ENCODE peak calls at places on chromosome 21, in nine cellular contexts. One of them, this sample, is unnamed.

GRCh38 chr21:27269646-27270045 is 302.8 kb upstream of the ADAMTS5 start:
- DNase-seq in neuronal stem cell: no peak
- DNase-seq in left ventricle myocardium inferior: no peak
- DNase-seq in CD8-positive, alpha-beta T cell: no peak
- DNase-seq in ovary: no peak
- DNase-seq in upper lobe of left lung: no peak
- DNase-seq in mesendoderm: peak
- DNase-seq in thyroid gland: no peak
- DNase-seq in substantia nigra: no peak
- DNase-seq in this sample: peak

GRCh38 chr21:34807146-34807880 is 138.5 kb downstream of the CLIC6 start:
- DNase-seq in substantia nigra: no peak
- DNase-seq in left ventricle myocardium inferior: no peak
- DNase-seq in CD8-positive, alpha-beta T cell: peak
- DNase-seq in ovary: no peak
- DNase-seq in mesendoderm: peak
- DNase-seq in thyroid gland: no peak
- DNase-seq in upper lobe of left lung: no peak
- DNase-seq in neuronal stem cell: no peak
- DNase-seq in this sample: peak

GRCh38 chr21:29125199-29125598 is 5.2 kb upstream of the MAP3K7CL start:
- DNase-seq in CD8-positive, alpha-beta T cell: no peak
- DNase-seq in ovary: no peak
- DNase-seq in substantia nigra: no peak
- DNase-seq in left ventricle myocardium inferior: no peak
- DNase-seq in upper lobe of left lung: no peak
- DNase-seq in mesendoderm: no peak
- DNase-seq in neuronal stem cell: no peak
- DNase-seq in thyroid gland: no peak
- DNase-seq in this sample: no peak

GRCh38 chr21:30329203-30329868 is 8.2 kb downstream of the KRTAP27-1 start:
- DNase-seq in substantia nigra: no peak
- DNase-seq in upper lobe of left lung: no peak
- DNase-seq in neuronal stem cell: no peak
- DNase-seq in thyroid gland: no peak
- DNase-seq in mesendoderm: no peak
- DNase-seq in left ventricle myocardium inferior: no peak
- DNase-seq in CD8-positive, alpha-beta T cell: no peak
- DNase-seq in ovary: no peak
- DNase-seq in this sample: no peak

GRCh38 chr21:15275615-15276228 is 210.9 kb upstream of the NRIP1 start:
- DNase-seq in CD8-positive, alpha-beta T cell: no peak
- DNase-seq in neuronal stem cell: no peak
- DNase-seq in thyroid gland: no peak
- DNase-seq in ovary: no peak
- DNase-seq in upper lobe of left lung: no peak
- DNase-seq in left ventricle myocardium inferior: no peak
- DNase-seq in substantia nigra: no peak
- DNase-seq in mesendoderm: no peak
- DNase-seq in this sample: no peak

GRCh38 chr21:32519945-32520884 is 65.1 kb downstream of the TCP10L start:
- DNase-seq in substantia nigra: no peak
- DNase-seq in thyroid gland: no peak
- DNase-seq in ovary: no peak
- DNase-seq in CD8-positive, alpha-beta T cell: no peak
- DNase-seq in upper lobe of left lung: no peak
- DNase-seq in neuronal stem cell: no peak
- DNase-seq in mesendoderm: no peak
- DNase-seq in left ventricle myocardium inferior: no peak
- DNase-seq in this sample: no peak

GRCh38 chr21:33898546-33898945 is 17.1 kb downstream of the ATP5PO start:
- DNase-seq in upper lobe of left lung: no peak
- DNase-seq in mesendoderm: no peak
- DNase-seq in left ventricle myocardium inferior: no peak
- DNase-seq in thyroid gland: no peak
- DNase-seq in ovary: no peak
- DNase-seq in substantia nigra: no peak
- DNase-seq in neuronal stem cell: no peak
- DNase-seq in CD8-positive, alpha-beta T cell: no peak
- DNase-seq in this sample: no peak

GRCh38 chr21:23968008-23968407 is 1639.3 kb downstream of the MRPL39 start:
- DNase-seq in CD8-positive, alpha-beta T cell: no peak
- DNase-seq in mesendoderm: no peak
- DNase-seq in left ventricle myocardium inferior: no peak
- DNase-seq in thyroid gland: no peak
- DNase-seq in substantia nigra: no peak
- DNase-seq in ovary: no peak
- DNase-seq in upper lobe of left lung: no peak
- DNase-seq in neuronal stem cell: no peak
- DNase-seq in this sample: no peak

GRCh38 chr21:27475363-27475955 is 508.6 kb upstream of the ADAMTS5 start:
- DNase-seq in mesendoderm: peak
- DNase-seq in CD8-positive, alpha-beta T cell: no peak
- DNase-seq in thyroid gland: no peak
- DNase-seq in ovary: no peak
- DNase-seq in upper lobe of left lung: no peak
- DNase-seq in substantia nigra: no peak
- DNase-seq in left ventricle myocardium inferior: no peak
- DNase-seq in neuronal stem cell: no peak
- DNase-seq in this sample: no peak

GRCh38 chr21:15051652-15052554 is 12.9 kb downstream of the NRIP1 start:
- DNase-seq in left ventricle myocardium inferior: no peak
- DNase-seq in mesendoderm: peak
- DNase-seq in neuronal stem cell: no peak
- DNase-seq in ovary: no peak
- DNase-seq in thyroid gland: no peak
- DNase-seq in upper lobe of left lung: no peak
- DNase-seq in CD8-positive, alpha-beta T cell: no peak
- DNase-seq in substantia nigra: no peak
- DNase-seq in this sample: no peak

GRCh38 chr21:34558960-34559631 is 47.1 kb upstream of the KCNE1 start:
- DNase-seq in mesendoderm: no peak
- DNase-seq in left ventricle myocardium inferior: no peak
- DNase-seq in ovary: no peak
- DNase-seq in substantia nigra: no peak
- DNase-seq in upper lobe of left lung: no peak
- DNase-seq in CD8-positive, alpha-beta T cell: no peak
- DNase-seq in thyroid gland: no peak
- DNase-seq in neuronal stem cell: no peak
- DNase-seq in this sample: no peak

GRCh38 chr21:33028271-33028670 is 2.5 kb downstream of the OLIG2 start:
- DNase-seq in neuronal stem cell: no peak
- DNase-seq in CD8-positive, alpha-beta T cell: no peak
- DNase-seq in mesendoderm: no peak
- DNase-seq in thyroid gland: no peak
- DNase-seq in substantia nigra: no peak
- DNase-seq in upper lobe of left lung: peak
- DNase-seq in ovary: no peak
- DNase-seq in left ventricle myocardium inferior: no peak
- DNase-seq in this sample: no peak

GRCh38 chr21:38486221-38486620 is 12.1 kb downstream of the ERG start:
- DNase-seq in left ventricle myocardium inferior: no peak
- DNase-seq in thyroid gland: no peak
- DNase-seq in ovary: no peak
- DNase-seq in upper lobe of left lung: no peak
- DNase-seq in substantia nigra: no peak
- DNase-seq in mesendoderm: no peak
- DNase-seq in neuronal stem cell: no peak
- DNase-seq in CD8-positive, alpha-beta T cell: no peak
- DNase-seq in this sample: peak

GRCh38 chr21:33948096-33948950 is 32.7 kb upstream of the ATP5PO start:
- DNase-seq in substantia nigra: peak
- DNase-seq in CD8-positive, alpha-beta T cell: peak
- DNase-seq in thyroid gland: peak
- DNase-seq in mesendoderm: peak
- DNase-seq in upper lobe of left lung: no peak
- DNase-seq in left ventricle myocardium inferior: peak
- DNase-seq in ovary: peak
- DNase-seq in neuronal stem cell: peak
- DNase-seq in this sample: no peak

GRCh38 chr21:28943631-28944030 is 49.0 kb downstream of the LTN1 start:
- DNase-seq in mesendoderm: no peak
- DNase-seq in upper lobe of left lung: no peak
- DNase-seq in neuronal stem cell: no peak
- DNase-seq in ovary: no peak
- DNase-seq in substantia nigra: no peak
- DNase-seq in thyroid gland: no peak
- DNase-seq in left ventricle myocardium inferior: no peak
- DNase-seq in CD8-positive, alpha-beta T cell: no peak
- DNase-seq in this sample: no peak

GRCh38 chr21:29710498-29710897 is 229.3 kb downstream of the GRIK1 start:
- DNase-seq in left ventricle myocardium inferior: no peak
- DNase-seq in mesendoderm: no peak
- DNase-seq in thyroid gland: no peak
- DNase-seq in neuronal stem cell: no peak
- DNase-seq in CD8-positive, alpha-beta T cell: no peak
- DNase-seq in upper lobe of left lung: no peak
- DNase-seq in substantia nigra: no peak
- DNase-seq in ovary: no peak
- DNase-seq in this sample: no peak

GRCh38 chr21:41255190-41255589 is 61.4 kb upstream of the FAM3B start:
- DNase-seq in neuronal stem cell: no peak
- DNase-seq in ovary: no peak
- DNase-seq in mesendoderm: no peak
- DNase-seq in left ventricle myocardium inferior: no peak
- DNase-seq in thyroid gland: no peak
- DNase-seq in CD8-positive, alpha-beta T cell: no peak
- DNase-seq in upper lobe of left lung: no peak
- DNase-seq in substantia nigra: no peak
- DNase-seq in this sample: no peak

GRCh38 chr21:26124896-26125295 is 45.7 kb downstream of the APP start:
- DNase-seq in neuronal stem cell: no peak
- DNase-seq in mesendoderm: no peak
- DNase-seq in thyroid gland: no peak
- DNase-seq in substantia nigra: no peak
- DNase-seq in ovary: no peak
- DNase-seq in upper lobe of left lung: no peak
- DNase-seq in CD8-positive, alpha-beta T cell: no peak
- DNase-seq in left ventricle myocardium inferior: no peak
- DNase-seq in this sample: no peak
- H3K27ac ChIP-seq in neuronal stem cell: no peak
- H3K27ac ChIP-seq in mesendoderm: peak
- H3K27ac ChIP-seq in thyroid gland: peak
- H3K27ac ChIP-seq in substantia nigra: peak
- H3K27ac ChIP-seq in ovary: no peak
- H3K27ac ChIP-seq in upper lobe of left lung: peak
- H3K27ac ChIP-seq in CD8-positive, alpha-beta T cell: no peak
- H3K27ac ChIP-seq in left ventricle myocardium inferior: peak
- H3K27ac ChIP-seq in this sample: peak

GRCh38 chr21:44701541-44701940 is 4.6 kb downstream of the KRTAP10-12 start:
- DNase-seq in upper lobe of left lung: no peak
- DNase-seq in substantia nigra: no peak
- DNase-seq in neuronal stem cell: no peak
- DNase-seq in thyroid gland: no peak
- DNase-seq in mesendoderm: no peak
- DNase-seq in left ventricle myocardium inferior: no peak
- DNase-seq in ovary: no peak
- DNase-seq in CD8-positive, alpha-beta T cell: no peak
- DNase-seq in this sample: no peak
- H3K27ac ChIP-seq in upper lobe of left lung: no peak
- H3K27ac ChIP-seq in substantia nigra: no peak
- H3K27ac ChIP-seq in neuronal stem cell: no peak
- H3K27ac ChIP-seq in thyroid gland: no peak
- H3K27ac ChIP-seq in mesendoderm: no peak
- H3K27ac ChIP-seq in left ventricle myocardium inferior: no peak
- H3K27ac ChIP-seq in ovary: no peak
- H3K27ac ChIP-seq in CD8-positive, alpha-beta T cell: no peak
- H3K27ac ChIP-seq in this sample: no peak

GRCh38 chr21:44614961-44615391 is 3.1 kb downstream of the KRTAP10-8 start:
- DNase-seq in substantia nigra: no peak
- DNase-seq in left ventricle myocardium inferior: no peak
- DNase-seq in ovary: no peak
- DNase-seq in CD8-positive, alpha-beta T cell: no peak
- DNase-seq in thyroid gland: no peak
- DNase-seq in neuronal stem cell: no peak
- DNase-seq in mesendoderm: no peak
- DNase-seq in upper lobe of left lung: peak
- DNase-seq in this sample: no peak

GRCh38 chr21:44613386-44614155 is 1.7 kb downstream of the KRTAP10-8 start:
- DNase-seq in mesendoderm: no peak
- DNase-seq in left ventricle myocardium inferior: no peak
- DNase-seq in thyroid gland: no peak
- DNase-seq in upper lobe of left lung: peak
- DNase-seq in ovary: no peak
- DNase-seq in neuronal stem cell: no peak
- DNase-seq in CD8-positive, alpha-beta T cell: no peak
- DNase-seq in substantia nigra: no peak
- DNase-seq in this sample: no peak

GRCh38 chr21:44615466-44615865 is 3.6 kb downstream of the KRTAP10-8 start:
- DNase-seq in neuronal stem cell: no peak
- DNase-seq in upper lobe of left lung: no peak
- DNase-seq in mesendoderm: no peak
- DNase-seq in substantia nigra: no peak
- DNase-seq in thyroid gland: no peak
- DNase-seq in ovary: no peak
- DNase-seq in left ventricle myocardium inferior: no peak
- DNase-seq in CD8-positive, alpha-beta T cell: no peak
- DNase-seq in this sample: no peak

GRCh38 chr21:44612669-44613229 is 870 bp downstream of the KRTAP10-8 start:
- DNase-seq in left ventricle myocardium inferior: no peak
- DNase-seq in mesendoderm: no peak
- DNase-seq in CD8-positive, alpha-beta T cell: no peak
- DNase-seq in neuronal stem cell: no peak
- DNase-seq in substantia nigra: no peak
- DNase-seq in upper lobe of left lung: peak
- DNase-seq in thyroid gland: no peak
- DNase-seq in ovary: no peak
- DNase-seq in this sample: no peak

DNA sequence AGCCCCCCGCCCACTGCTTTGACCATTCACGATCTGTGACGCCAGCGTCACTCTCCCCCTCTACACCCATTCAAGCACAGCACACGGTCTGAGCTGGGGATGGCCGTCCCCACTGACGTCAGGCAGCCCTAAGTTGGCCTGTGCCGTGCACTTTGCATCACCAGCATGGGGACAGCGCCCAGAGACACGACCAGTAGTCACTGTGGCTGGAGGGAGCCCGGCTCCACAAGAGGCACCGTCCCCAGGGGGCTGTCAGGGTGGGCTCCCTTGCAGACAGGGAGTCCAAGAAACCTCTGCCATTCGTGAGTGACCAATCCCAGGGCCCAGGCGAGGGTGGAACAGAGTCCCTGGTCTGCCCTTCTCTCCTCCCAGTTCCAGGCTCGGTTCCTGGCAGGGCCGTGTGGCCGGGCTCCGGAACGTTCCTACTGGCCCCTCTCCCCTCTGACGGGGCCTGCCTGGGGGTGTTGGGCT is 2.3 kb downstream of the KRTAP10-8 start:
- DNase-seq in neuronal stem cell: no peak
- DNase-seq in ovary: no peak
- DNase-seq in mesendoderm: no peak
- DNase-seq in thyroid gland: no peak
- DNase-seq in left ventricle myocardium inferior: no peak
- DNase-seq in substantia nigra: no peak
- DNase-seq in CD8-positive, alpha-beta T cell: no peak
- DNase-seq in upper lobe of left lung: peak
- DNase-seq in this sample: no peak
- H3K27ac ChIP-seq in neuronal stem cell: no peak
- H3K27ac ChIP-seq in ovary: no peak
- H3K27ac ChIP-seq in mesendoderm: no peak
- H3K27ac ChIP-seq in thyroid gland: no peak
- H3K27ac ChIP-seq in left ventricle myocardium inferior: no peak
- H3K27ac ChIP-seq in substantia nigra: no peak
- H3K27ac ChIP-seq in CD8-positive, alpha-beta T cell: no peak
- H3K27ac ChIP-seq in upper lobe of left lung: no peak
- H3K27ac ChIP-seq in this sample: no peak

GRCh38 chr21:16713331-16714114 is 799.3 kb upstream of the CXADR start:
- DNase-seq in neuronal stem cell: no peak
- DNase-seq in substantia nigra: no peak
- DNase-seq in upper lobe of left lung: no peak
- DNase-seq in CD8-positive, alpha-beta T cell: no peak
- DNase-seq in left ventricle myocardium inferior: no peak
- DNase-seq in thyroid gland: no peak
- DNase-seq in mesendoderm: no peak
- DNase-seq in ovary: no peak
- DNase-seq in this sample: no peak
- H3K27ac ChIP-seq in neuronal stem cell: no peak
- H3K27ac ChIP-seq in substantia nigra: no peak
- H3K27ac ChIP-seq in upper lobe of left lung: no peak
- H3K27ac ChIP-seq in CD8-positive, alpha-beta T cell: no peak
- H3K27ac ChIP-seq in left ventricle myocardium inferior: no peak
- H3K27ac ChIP-seq in thyroid gland: no peak
- H3K27ac ChIP-seq in mesendoderm: no peak
- H3K27ac ChIP-seq in ovary: no peak
- H3K27ac ChIP-seq in this sample: no peak